ENCODE peak calls at places on chromosomes 4 and X, in nine cellular contexts. L, O, B, I, S, R, U, Y and W are unnamed samples.

GRCh38 chr4:53902786-53903185 is 161.6 kb downstream of the CHIC2 start:
- DNase-seq in S (no peak), B (no peak), I (no peak), R (no peak), L (peak; percentile 46), Y (no peak), O (no peak), U (peak; percentile 6), W (no peak)

GRCh38 chr4:27081675-27082579 is 221.3 kb downstream of the STIM2 start:
- DNase-seq in Y (peak; percentile 20), I (no peak), U (no peak), L (no peak), S (no peak), B (no peak), O (no peak), R (no peak), W (no peak)

GRCh38 chr4:32560306-32560705 is 1840.1 kb downstream of the PCDH7 start:
- DNase-seq in R (no peak), O (peak; percentile 9), B (peak; percentile 78), I (no peak), L (peak; percentile 42), U (no peak), S (peak; percentile 34), Y (no peak), W (no peak)

GRCh38 chrX:10529344-10529743 is 91.0 kb downstream of the MID1 start:
- DNase-seq in L (no peak), O (no peak), R (peak; percentile 13), I (no peak), S (no peak), U (no peak), B (peak; percentile 90), Y (no peak), W (no peak)

GRCh38 chr4:53121304-53121865 is 244.5 kb downstream of the SCFD2 start:
- DNase-seq in Y (no peak), U (no peak), L (no peak), B (peak; percentile 17), S (no peak), I (no peak), O (no peak), R (no peak), W (no peak)

GRCh38 chr4:61200195-61200990 is at the start of gene ADGRL3:
- DNase-seq in U (no peak), R (no peak), O (no peak), L (peak; percentile 60), Y (peak; percentile 5), I (no peak), S (no peak), B (peak; percentile 42), W (peak; percentile 71)

GRCh38 chr4:8594097-8595038 is 1.8 kb downstream of the CPZ start:
- DNase-seq in S (peak; percentile 18), R (peak; percentile 74), I (peak; percentile 70), L (peak; percentile 88), Y (peak; percentile 81), B (peak; percentile 80), U (peak; percentile 71), O (peak; percentile 65), W (peak; percentile 75)

GRCh38 chr4:66045913-66046312 is 375.6 kb upstream of the EPHA5 start:
- DNase-seq in L (no peak), R (no peak), S (no peak), I (no peak), Y (no peak), B (no peak), O (no peak), U (no peak), W (no peak)